ENCODE peak calls at places on chromosomes 7 and 10, in ten cellular contexts. H, Z, E, O, B, Q, L, F, W and J are unnamed samples.

GRCh38 chr10:80046629-80047441 is 31.6 kb upstream of the TMEM254 start:
- DNase-seq in H (no peak), Z (peak), E (peak), O (peak), B (peak), Q (peak), L (peak), F (peak), W (peak), J (peak)

GRCh38 chr7:1802899-1803298 is 132.8 kb downstream of the ELFN1 start:
- DNase-seq in H (no peak), Z (no peak), E (no peak), O (no peak), B (no peak), Q (no peak), L (no peak), F (no peak), W (no peak), J (no peak)

GRCh38 chr7:68334613-68335303 is 1263.5 kb upstream of the AUTS2 start:
- DNase-seq in H (no peak), Z (no peak), E (no peak), O (no peak), B (no peak), Q (no peak), L (no peak), F (no peak), W (no peak), J (no peak)

GRCh38 chr7:93160410-93160809 is 12.2 kb upstream of the SAMD9L start:
- DNase-seq in H (no peak), Z (peak), E (no peak), O (no peak), B (no peak), Q (no peak), L (no peak), F (peak), W (no peak), J (no peak)

GRCh38 chr10:88657901-88658300 is 6.3 kb upstream of the LIPF start:
- DNase-seq in H (no peak), Z (peak), E (peak), O (peak), B (peak), Q (no peak), L (no peak), F (peak), W (no peak), J (no peak)

GRCh38 chr7:98760201-98760651 is 109.6 kb downstream of the TMEM130 start:
- DNase-seq in H (peak), Z (no peak), E (peak), O (no peak), B (peak), Q (no peak), L (no peak), F (peak), W (no peak), J (no peak)

GRCh38 chr7:25496394-25497103 is 268.3 kb upstream of the NPVF start:
- DNase-seq in H (no peak), Z (no peak), E (no peak), O (no peak), B (peak), Q (no peak), L (no peak), F (no peak), W (no peak), J (no peak)

GRCh38 chr10:451021-451471 is 238.4 kb downstream of the DIP2C start:
- DNase-seq in H (no peak), Z (no peak), E (no peak), O (no peak), B (no peak), Q (peak), L (no peak), F (no peak), W (no peak), J (peak)

GRCh38 chr10:133177380-133178157 is 17.6 kb downstream of the KNDC1 start:
- DNase-seq in H (no peak), Z (no peak), E (no peak), O (no peak), B (no peak), Q (no peak), L (no peak), F (no peak), W (no peak), J (no peak)

GRCh38 chr10:47254611-47255010 is 45.4 kb upstream of the GDF10 start:
- DNase-seq in H (no peak), Z (no peak), E (no peak), O (no peak), B (no peak), Q (no peak), L (no peak), F (no peak), W (no peak), J (no peak)

GRCh38 chr7:45000096-45001032 is at the start of gene CCM2:
- DNase-seq in H (no peak), Z (peak), E (peak), O (no peak), B (peak), Q (no peak), L (no peak), F (peak), W (peak), J (no peak)

GRCh38 chr7:32879460-32879859 is 12.1 kb downstream of the KBTBD2 start:
- DNase-seq in H (no peak), Z (peak), E (peak), O (peak), B (peak), Q (no peak), L (peak), F (no peak), W (no peak), J (no peak)

GRCh38 chr7:124790645-124791044 is 25.1 kb upstream of the GPR37 start:
- DNase-seq in H (no peak), Z (no peak), E (no peak), O (no peak), B (no peak), Q (no peak), L (no peak), F (no peak), W (no peak), J (no peak)

GRCh38 chr10:117441812-117442443 is 66.7 kb upstream of the PDZD8 start:
- DNase-seq in H (no peak), Z (no peak), E (peak), O (peak), B (peak), Q (no peak), L (peak), F (peak), W (no peak), J (no peak)

GRCh38 chr10:17742918-17743317 is 9.1 kb upstream of the TMEM236 start:
- DNase-seq in H (no peak), Z (peak), E (peak), O (peak), B (peak), Q (peak), L (peak), F (peak), W (peak), J (peak)

GRCh38 chr7:151599401-151600227 is 79.9 kb upstream of the RHEB start:
- DNase-seq in H (no peak), Z (peak), E (peak), O (peak), B (peak), Q (peak), L (no peak), F (peak), W (no peak), J (no peak)